ENCODE peak calls at places on chromosomes 12 and 14, in nine cellular contexts. P is D341Med, U is SJSA1, T is HFF-Myc, L is NCI-H2029 treated with DMSO at 0.1 percent for 48 hours, A is neural crest cell, X is amniotic epithelial cell, B is skeletal muscle cell, Y is psoas muscle. Z is an unnamed sample.

GRCh38 chr12:109544955-109545531 is 28.3 kb downstream of the MMAB start:
- DNase-seq in Y (no peak), X (no peak), A (no peak), U (no peak), P (no peak), T (no peak), L (no peak), B (no peak), Z (no peak)

GRCh38 chr14:33556382-33557121 is 394.3 kb downstream of the EGLN3 start:
- DNase-seq in P (no peak), Y (no peak), X (peak; percentile 89), B (no peak), U (no peak), L (no peak), A (no peak), T (no peak), Z (no peak)

GRCh38 chr14:95547272-95547625 is 12.4 kb downstream of the GLRX5 start:
- DNase-seq in B (no peak), T (no peak), X (no peak), A (no peak), P (no peak), U (no peak), L (no peak), Y (no peak), Z (no peak)

GRCh38 chr12:77553976-77554619 is 276.6 kb upstream of the NAV3 start:
- DNase-seq in U (no peak), T (no peak), A (no peak), P (no peak), L (no peak), B (no peak), X (no peak), Y (no peak), Z (no peak)

GRCh38 chr12:42887657-42888056 is 298.1 kb upstream of the PRICKLE1 start:
- DNase-seq in X (peak; percentile 8), L (no peak), P (no peak), U (no peak), B (no peak), T (no peak), Y (no peak), A (no peak), Z (no peak)

GRCh38 chr14:56724013-56724412 is 86.3 kb downstream of the OTX2 start:
- DNase-seq in T (no peak), A (no peak), P (no peak), X (no peak), U (no peak), B (no peak), Y (no peak), L (no peak), Z (no peak)

GRCh38 chr14:36663404-36664321 is 2.0 kb downstream of the PAX9 start:
- DNase-seq in Y (peak; percentile 68), U (peak; percentile 14), A (no peak), T (no peak), L (no peak), X (no peak), B (no peak), P (no peak), Z (no peak)

GRCh38 chr12:76033116-76034001 is 1.8 kb upstream of the PHLDA1 start:
- DNase-seq in B (no peak), X (peak; percentile 62), L (no peak), U (no peak), A (no peak), P (no peak), Y (no peak), T (no peak), Z (no peak)

GRCh38 chr12:43551971-43552559 is at the start of gene ADAMTS20:
- DNase-seq in B (no peak), L (no peak), P (peak; percentile 88), U (no peak), T (no peak), A (peak; percentile 77), X (peak; percentile 4), Y (no peak), Z (no peak)

GRCh38 chr12:64890873-64891468 is 66.5 kb downstream of the TBC1D30 start:
- DNase-seq in A (no peak), L (peak; percentile 82), B (no peak), T (peak; percentile 50), U (peak; percentile 45), P (peak; percentile 57), Y (no peak), X (peak; percentile 58), Z (no peak)

GRCh38 chr14:91252901-91253794 is 8.6 kb upstream of the GPR68 start:
- DNase-seq in L (no peak), U (no peak), A (peak; percentile 38), B (no peak), Y (no peak), X (no peak), P (peak; percentile 83), T (no peak), Z (no peak)

GRCh38 chr14:96136361-96136760 is 68.3 kb upstream of the BDKRB2 start:
- DNase-seq in X (peak; percentile 75), Y (no peak), T (peak; percentile 78), P (no peak), A (no peak), B (no peak), L (no peak), U (no peak), Z (no peak)

GRCh38 chr14:68695326-68695768 is 97.5 kb downstream of the ZFP36L1 start:
- DNase-seq in X (peak; percentile 100), P (no peak), A (no peak), B (peak; percentile 100), L (no peak), U (peak; percentile 80), Y (peak; percentile 73), T (peak; percentile 98), Z (peak; percentile 92)

GRCh38 chr14:31858868-31859267 is 218.2 kb upstream of the ARHGAP5 start:
- DNase-seq in Y (no peak), T (no peak), P (no peak), X (peak; percentile 65), U (peak; percentile 2), L (no peak), B (peak; percentile 15), A (no peak), Z (no peak)

GRCh38 chr12:47366203-47366978 is 286.6 kb upstream of the AMIGO2 start:
- DNase-seq in B (no peak), U (no peak), X (no peak), T (no peak), A (no peak), P (no peak), L (no peak), Y (no peak), Z (no peak)

GRCh38 chr14:59629384-59630158 is 53.0 kb upstream of the CCDC175 start:
- DNase-seq in A (no peak), B (no peak), L (no peak), P (no peak), T (no peak), X (no peak), Y (no peak), U (no peak), Z (no peak)

GRCh38 chr12:113432976-113433375 is 10.8 kb downstream of the SDSL start:
- DNase-seq in Y (no peak), A (no peak), U (no peak), X (no peak), B (no peak), T (no peak), L (no peak), P (no peak), Z (no peak)

GRCh38 chr14:94029671-94030203 is 3.6 kb downstream of the OTUB2 start:
- DNase-seq in T (no peak), U (no peak), B (no peak), X (no peak), P (no peak), A (no peak), L (no peak), Y (no peak), Z (no peak)

GRCh38 chr12:116650062-116650461 is 87.8 kb downstream of the SPRING1 start:
- DNase-seq in Y (no peak), U (no peak), P (no peak), L (no peak), X (no peak), B (no peak), A (no peak), T (no peak), Z (no peak)

GRCh38 chr14:105468621-105469241 is 5.9 kb upstream of the CRIP2 start:
- DNase-seq in U (no peak), X (no peak), T (no peak), Y (peak; percentile 79), P (no peak), B (no peak), L (no peak), A (no peak), Z (no peak)

GRCh38 chr12:76688627-76689026 is 75.3 kb upstream of the ZDHHC17 start:
- DNase-seq in X (no peak), Y (no peak), P (peak; percentile 46), U (no peak), L (no peak), A (no peak), T (no peak), B (no peak), Z (no peak)

GRCh38 chr14:21874167-21874566 is 200.5 kb upstream of the OR4E1 start:
- DNase-seq in L (no peak), A (no peak), U (no peak), P (no peak), Y (no peak), X (no peak), T (no peak), B (no peak), Z (no peak)

GRCh38 chr12:107478881-107479280 is 206.7 kb upstream of the PWP1 start:
- DNase-seq in U (peak; percentile 52), B (peak; percentile 38), L (no peak), A (no peak), X (peak; percentile 38), Y (no peak), P (no peak), T (peak; percentile 29), Z (no peak)

GRCh38 chr14:36130186-36130585 is 46.3 kb downstream of the PTCSC3 start:
- DNase-seq in Y (no peak), U (no peak), B (no peak), P (no peak), X (no peak), A (no peak), T (no peak), L (no peak), Z (no peak)

GRCh38 chr14:102046337-102047278 is 40.2 kb downstream of the HSP90AA1 start:
- DNase-seq in P (peak; percentile 92), B (no peak), Y (peak; percentile 96), A (peak; percentile 43), T (peak; percentile 47), U (peak; percentile 14), X (peak; percentile 42), L (peak; percentile 0), Z (peak; percentile 84)

GRCh38 chr12:78004451-78005093 is 173.9 kb downstream of the NAV3 start:
- DNase-seq in P (no peak), L (no peak), Y (no peak), A (no peak), U (no peak), X (no peak), B (no peak), T (no peak), Z (no peak)

GRCh38 chr12:3224530-3224903 is 147.3 kb downstream of the TSPAN9 start:
- DNase-seq in L (no peak), Y (no peak), P (no peak), X (no peak), T (no peak), B (no peak), U (no peak), A (no peak), Z (no peak)

GRCh38 chr14:36941783-36942521 is 230.5 kb downstream of the SLC25A21 start:
- DNase-seq in T (peak; percentile 25), B (peak; percentile 21), Y (peak; percentile 81), P (peak; percentile 68), U (peak; percentile 52), L (peak; percentile 93), A (peak; percentile 79), X (peak; percentile 55), Z (peak; percentile 67)